ENCODE peak calls at places on chromosome 14, in eight cellular contexts. V, Z, S, Y, J, I, E and A are unnamed samples.

GRCh38 chr14:34021096-34021495 is 70.2 kb upstream of the EGLN3 start:
- DNase-seq in V (no peak), Z (no peak), S (no peak), Y (no peak), J (no peak), I (peak), E (no peak), A (no peak)

GRCh38 chr14:106530423-106531107 is 1004.2 kb downstream of the TMEM121 start:
- DNase-seq in V (no peak), Z (no peak), S (no peak), Y (no peak), J (no peak), I (no peak), E (no peak), A (no peak)

GRCh38 chr14:69901113-69901951 is 22.1 kb downstream of the SMOC1 start:
- DNase-seq in V (no peak), Z (peak), S (no peak), Y (no peak), J (no peak), I (no peak), E (no peak), A (no peak)

GRCh38 chr14:102817942-102818940 is 41.0 kb downstream of the TRAF3 start:
- DNase-seq in V (no peak), Z (peak), S (no peak), Y (no peak), J (peak), I (no peak), E (no peak), A (no peak)

GRCh38 chr14:36067428-36068187 is 108.9 kb downstream of the PTCSC3 start:
- DNase-seq in V (no peak), Z (no peak), S (no peak), Y (no peak), J (no peak), I (no peak), E (no peak), A (no peak)

GRCh38 chr14:29168149-29168548 is 401.6 kb downstream of the FOXG1 start:
- DNase-seq in V (no peak), Z (no peak), S (no peak), Y (no peak), J (no peak), I (no peak), E (peak), A (no peak)

GRCh38 chr14:102975662-102976061 is 53.2 kb downstream of the AMN start:
- DNase-seq in V (no peak), Z (no peak), S (no peak), Y (no peak), J (no peak), I (no peak), E (no peak), A (peak)

GRCh38 chr14:102696332-102696731 is 80.9 kb upstream of the TRAF3 start:
- DNase-seq in V (no peak), Z (no peak), S (no peak), Y (no peak), J (no peak), I (no peak), E (no peak), A (no peak)

GRCh38 chr14:59342108-59342507 is 123.1 kb downstream of the GPR135 start:
- DNase-seq in V (no peak), Z (no peak), S (no peak), Y (no peak), J (no peak), I (no peak), E (no peak), A (no peak)

GRCh38 chr14:91899213-91899612 is 31.9 kb upstream of the TC2N start:
- DNase-seq in V (no peak), Z (no peak), S (no peak), Y (no peak), J (no peak), I (no peak), E (no peak), A (peak)

GRCh38 chr14:82694820-82695219 is 1161.2 kb upstream of the SEL1L start:
- DNase-seq in V (no peak), Z (no peak), S (no peak), Y (no peak), J (no peak), I (no peak), E (no peak), A (no peak)

GRCh38 chr14:36066636-36067035 is 109.9 kb downstream of the PTCSC3 start:
- DNase-seq in V (no peak), Z (no peak), S (no peak), Y (no peak), J (peak), I (no peak), E (no peak), A (no peak)

GRCh38 chr14:103232338-103232808 is 101.7 kb upstream of the EIF5 start:
- DNase-seq in V (no peak), Z (no peak), S (no peak), Y (no peak), J (no peak), I (no peak), E (peak), A (no peak)

GRCh38 chr14:95758331-95758730 is 44.4 kb upstream of the TCL1A start:
- DNase-seq in V (no peak), Z (no peak), S (no peak), Y (no peak), J (no peak), I (no peak), E (no peak), A (no peak)

GRCh38 chr14:50812856-50813543 is 18.0 kb downstream of the NIN start:
- DNase-seq in V (no peak), Z (no peak), S (no peak), Y (no peak), J (no peak), I (peak), E (no peak), A (no peak)

GRCh38 chr14:91745329-91745728 is 13.4 kb upstream of the CATSPERB start:
- DNase-seq in V (no peak), Z (no peak), S (no peak), Y (no peak), J (peak), I (no peak), E (no peak), A (no peak)

GRCh38 chr14:86788229-86788628 is 1204.8 kb downstream of the GALC start:
- DNase-seq in V (no peak), Z (peak), S (no peak), Y (no peak), J (no peak), I (no peak), E (no peak), A (no peak)

GRCh38 chr14:56953884-56954283 is 143.6 kb upstream of the OTX2 start:
- DNase-seq in V (no peak), Z (no peak), S (no peak), Y (no peak), J (no peak), I (no peak), E (no peak), A (no peak)

GRCh38 chr14:52399886-52400599 is 85.9 kb downstream of the PTGER2 start:
- DNase-seq in V (peak), Z (peak), S (no peak), Y (peak), J (no peak), I (no peak), E (no peak), A (no peak)

GRCh38 chr14:74610866-74611671 is 968 bp downstream of the LTBP2 start:
- DNase-seq in V (no peak), Z (peak), S (no peak), Y (no peak), J (peak), I (no peak), E (no peak), A (no peak)

GRCh38 chr14:23863836-23864235 is 89.7 kb upstream of the DHRS4 start:
- DNase-seq in V (no peak), Z (no peak), S (no peak), Y (no peak), J (no peak), I (no peak), E (no peak), A (no peak)

GRCh38 chr14:55071870-55072640 is 20.6 kb downstream of the MAPK1IP1L start:
- DNase-seq in V (no peak), Z (peak), S (no peak), Y (no peak), J (peak), I (no peak), E (no peak), A (no peak)
- H3K27ac ChIP-seq in V (no peak), Z (peak), S (peak), Y (peak), J (peak), I (peak), E (peak), A (no peak)

DNA sequence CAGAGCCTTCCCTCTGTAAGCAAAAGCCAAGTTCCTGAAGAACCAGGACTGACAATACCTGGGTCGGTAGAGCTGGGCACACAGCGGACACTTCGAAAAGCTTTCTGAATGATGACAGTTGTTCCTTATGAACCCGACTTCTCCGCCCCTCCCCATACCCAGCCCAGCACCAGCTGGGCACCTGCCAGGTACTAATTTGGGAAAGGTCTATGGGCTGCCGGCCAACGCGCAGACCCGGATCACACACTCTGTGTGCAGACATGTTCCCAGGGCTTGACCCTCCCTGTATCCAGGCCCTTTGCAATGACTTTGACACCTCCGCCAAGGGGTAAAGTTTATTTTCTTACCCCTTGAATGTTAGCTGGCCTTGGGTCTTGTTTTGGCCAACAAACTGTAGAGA is 18.8 kb downstream of the ITPK1 start:
- DNase-seq in V (no peak), Z (no peak), S (no peak), Y (no peak), J (no peak), I (no peak), E (no peak), A (no peak)
- H3K27ac ChIP-seq in V (no peak), Z (no peak), S (no peak), Y (no peak), J (no peak), I (peak), E (no peak), A (no peak)

DNA sequence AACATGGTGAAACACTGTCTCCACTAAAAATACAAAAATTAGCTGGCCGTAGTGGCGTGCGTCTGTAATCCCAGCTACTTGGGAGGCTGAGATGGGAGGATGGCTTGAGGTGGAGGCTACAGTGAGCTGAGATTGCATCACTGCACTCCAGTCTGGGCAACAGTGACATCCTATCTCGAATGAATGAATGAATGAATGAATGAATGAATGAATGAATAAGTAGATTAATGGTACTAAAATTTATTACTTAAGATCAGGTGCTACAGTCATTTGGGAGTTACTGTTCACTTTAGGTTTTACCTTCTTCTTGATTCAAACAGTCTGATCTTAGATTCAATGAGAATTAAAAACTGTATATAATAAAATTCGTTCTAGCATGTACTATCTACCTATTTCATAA is 31.6 kb upstream of the WDR89 start:
- DNase-seq in V (no peak), Z (no peak), S (no peak), Y (no peak), J (no peak), I (no peak), E (no peak), A (no peak)
- H3K27ac ChIP-seq in V (no peak), Z (no peak), S (no peak), Y (no peak), J (no peak), I (no peak), E (no peak), A (peak)

GRCh38 chr14:30191639-30192279 is 264.1 kb upstream of the PRKD1 start:
- DNase-seq in V (no peak), Z (peak), S (no peak), Y (no peak), J (no peak), I (no peak), E (no peak), A (no peak)
- H3K27ac ChIP-seq in V (no peak), Z (peak), S (no peak), Y (no peak), J (no peak), I (no peak), E (no peak), A (no peak)

DNA sequence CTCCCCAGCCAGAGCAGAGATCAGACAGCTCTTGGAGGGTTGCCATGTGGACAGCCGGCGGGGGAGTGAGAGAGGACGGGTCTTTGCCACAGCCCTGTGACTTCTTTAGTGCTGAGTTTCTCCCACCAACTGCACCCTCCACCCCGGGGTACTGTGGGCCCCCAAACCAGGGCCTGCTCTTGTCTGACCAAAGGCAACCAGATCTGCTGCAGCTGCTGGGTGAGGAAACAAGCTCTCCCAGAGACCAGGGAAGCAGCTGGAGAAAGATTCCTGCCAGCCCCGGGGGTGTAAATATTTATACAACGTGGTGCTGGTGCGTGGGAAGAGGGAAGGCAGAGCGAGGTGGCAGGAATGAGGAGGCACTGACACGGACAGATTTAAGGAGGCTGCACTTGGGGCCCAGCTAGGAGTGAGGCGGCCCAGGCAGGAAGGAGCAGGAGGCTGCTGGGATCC is 14.3 kb upstream of the ZFP36L1 start:
- DNase-seq in V (no peak), Z (peak), S (peak), Y (no peak), J (no peak), I (peak), E (peak), A (peak)
- H3K27ac ChIP-seq in V (peak), Z (peak), S (peak), Y (no peak), J (no peak), I (peak), E (peak), A (peak)

GRCh38 chr14:61526405-61527312 is 168.7 kb upstream of the HIF1A start:
- DNase-seq in V (no peak), Z (no peak), S (peak), Y (peak), J (peak), I (no peak), E (no peak), A (peak)
- H3K27ac ChIP-seq in V (peak), Z (peak), S (peak), Y (peak), J (peak), I (peak), E (peak), A (peak)

DNA sequence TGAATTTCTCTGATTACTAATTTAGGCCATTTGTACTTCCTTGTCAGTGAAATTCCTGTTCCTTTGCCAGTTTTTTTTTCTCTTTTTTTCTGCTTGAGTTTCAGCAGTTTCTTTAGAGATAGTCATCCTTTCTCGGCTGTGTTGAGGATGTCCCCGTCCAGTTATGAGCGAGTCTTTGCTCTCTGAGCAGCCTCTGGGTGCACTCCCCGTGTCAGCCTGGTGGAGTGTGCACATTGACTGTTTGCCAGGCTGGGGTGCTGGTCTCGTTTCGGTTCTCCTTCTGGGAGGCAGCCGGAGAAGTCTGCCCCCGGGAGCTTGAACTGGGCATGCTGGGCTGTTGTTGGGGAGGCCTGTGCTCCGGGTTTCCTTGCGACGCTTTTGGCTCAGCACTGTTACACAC is 3.0 kb downstream of the PACS2 start:
- DNase-seq in V (no peak), Z (peak), S (peak), Y (no peak), J (no peak), I (no peak), E (peak), A (no peak)
- H3K27ac ChIP-seq in V (no peak), Z (no peak), S (peak), Y (no peak), J (no peak), I (peak), E (no peak), A (no peak)

DNA sequence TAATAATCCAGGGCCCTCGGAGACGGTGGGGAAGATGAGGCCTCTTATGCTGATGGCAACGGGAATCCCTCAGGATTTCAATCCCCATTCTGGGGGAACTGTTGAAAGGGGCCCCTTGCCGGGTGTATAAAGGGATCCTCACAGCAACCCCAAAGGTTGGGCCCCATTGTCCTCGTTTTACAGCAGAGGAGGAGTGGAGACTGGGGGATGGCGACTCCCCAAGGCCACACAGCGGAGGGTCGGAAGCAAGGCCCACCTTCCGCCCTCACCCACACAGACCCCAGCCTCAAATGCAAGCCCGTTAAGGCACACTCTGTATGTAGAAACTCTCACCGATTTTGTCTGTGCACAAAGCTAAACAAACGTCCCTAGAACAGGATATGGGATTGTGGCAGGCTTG is 327.9 kb upstream of the DIO3 start:
- DNase-seq in V (no peak), Z (no peak), S (no peak), Y (no peak), J (no peak), I (no peak), E (no peak), A (no peak)
- H3K27ac ChIP-seq in V (no peak), Z (no peak), S (no peak), Y (no peak), J (no peak), I (no peak), E (peak), A (no peak)

GRCh38 chr14:54117401-54117800 is 160.8 kb upstream of the BMP4 start:
- DNase-seq in V (no peak), Z (no peak), S (no peak), Y (no peak), J (no peak), I (no peak), E (no peak), A (no peak)

GRCh38 chr14:54117924-54118323 is 161.3 kb upstream of the BMP4 start:
- DNase-seq in V (no peak), Z (no peak), S (no peak), Y (no peak), J (no peak), I (no peak), E (no peak), A (no peak)

GRCh38 chr14:54116972-54117371 is 160.3 kb upstream of the BMP4 start:
- DNase-seq in V (no peak), Z (peak), S (no peak), Y (no peak), J (peak), I (no peak), E (no peak), A (no peak)

GRCh38 chr14:54116163-54116562 is 159.5 kb upstream of the BMP4 start:
- DNase-seq in V (no peak), Z (no peak), S (no peak), Y (no peak), J (no peak), I (no peak), E (no peak), A (no peak)

GRCh38 chr14:54114941-54115340 is 158.3 kb upstream of the BMP4 start:
- DNase-seq in V (no peak), Z (no peak), S (no peak), Y (no peak), J (no peak), I (no peak), E (no peak), A (no peak)
- H3K27ac ChIP-seq in V (peak), Z (no peak), S (no peak), Y (no peak), J (no peak), I (no peak), E (no peak), A (no peak)